ENCODE peak calls at places on chromosomes 2 and 18, in six cellular contexts. One of them, this sample, is unnamed.

GRCh38 chr2:145910416-145910815 is 1390.5 kb upstream of the ZEB2 start:
- DNase-seq in GM12865: peak
- DNase-seq in AG04450: no peak
- DNase-seq in astrocyte of the spinal cord: no peak
- DNase-seq in heart right ventricle: no peak
- DNase-seq in GM12878: peak
- DNase-seq in this sample: no peak

GRCh38 chr2:223759569-223760430 is 77.6 kb downstream of the AP1S3 start:
- DNase-seq in GM12878: no peak
- DNase-seq in GM12865: no peak
- DNase-seq in AG04450: no peak
- DNase-seq in heart right ventricle: no peak
- DNase-seq in astrocyte of the spinal cord: peak
- DNase-seq in this sample: no peak

GRCh38 chr2:190359896-190360376 is 16.5 kb downstream of the INPP1 start:
- DNase-seq in heart right ventricle: peak
- DNase-seq in astrocyte of the spinal cord: peak
- DNase-seq in AG04450: peak
- DNase-seq in GM12865: peak
- DNase-seq in GM12878: no peak
- DNase-seq in this sample: no peak

GRCh38 chr2:37397166-37397565 is 52.7 kb downstream of the QPCT start:
- DNase-seq in heart right ventricle: no peak
- DNase-seq in astrocyte of the spinal cord: no peak
- DNase-seq in GM12878: no peak
- DNase-seq in GM12865: no peak
- DNase-seq in AG04450: no peak
- DNase-seq in this sample: no peak

GRCh38 chr2:102367331-102367971 is 11.9 kb downstream of the IL18R1 start:
- DNase-seq in GM12865: peak
- DNase-seq in AG04450: no peak
- DNase-seq in heart right ventricle: no peak
- DNase-seq in GM12878: peak
- DNase-seq in astrocyte of the spinal cord: no peak
- DNase-seq in this sample: no peak

GRCh38 chr2:71528749-71529148 is 75.4 kb downstream of the DYSF start:
- DNase-seq in AG04450: no peak
- DNase-seq in astrocyte of the spinal cord: no peak
- DNase-seq in GM12878: no peak
- DNase-seq in GM12865: no peak
- DNase-seq in heart right ventricle: no peak
- DNase-seq in this sample: no peak

GRCh38 chr2:79191081-79191480 is 31.5 kb upstream of the REG3A start:
- DNase-seq in GM12878: no peak
- DNase-seq in astrocyte of the spinal cord: no peak
- DNase-seq in heart right ventricle: no peak
- DNase-seq in GM12865: no peak
- DNase-seq in AG04450: no peak
- DNase-seq in this sample: no peak

GRCh38 chr2:128293426-128293755 is 25.3 kb downstream of the HS6ST1 start:
- DNase-seq in heart right ventricle: no peak
- DNase-seq in GM12878: no peak
- DNase-seq in GM12865: no peak
- DNase-seq in AG04450: no peak
- DNase-seq in astrocyte of the spinal cord: no peak
- DNase-seq in this sample: no peak

GRCh38 chr2:3635171-3636008 is 22.6 kb upstream of the ALLC start:
- DNase-seq in AG04450: no peak
- DNase-seq in GM12878: no peak
- DNase-seq in astrocyte of the spinal cord: no peak
- DNase-seq in GM12865: no peak
- DNase-seq in heart right ventricle: peak
- DNase-seq in this sample: no peak

GRCh38 chr2:40016151-40016885 is 237.3 kb upstream of the THUMPD2 start:
- DNase-seq in GM12865: no peak
- DNase-seq in GM12878: no peak
- DNase-seq in AG04450: no peak
- DNase-seq in astrocyte of the spinal cord: no peak
- DNase-seq in heart right ventricle: no peak
- DNase-seq in this sample: no peak

GRCh38 chr2:20523053-20523452 is 76.2 kb downstream of the RHOB start:
- DNase-seq in AG04450: no peak
- DNase-seq in GM12878: no peak
- DNase-seq in heart right ventricle: no peak
- DNase-seq in GM12865: no peak
- DNase-seq in astrocyte of the spinal cord: no peak
- DNase-seq in this sample: no peak

GRCh38 chr2:235663877-235664276 is 170.0 kb downstream of the AGAP1 start:
- DNase-seq in heart right ventricle: no peak
- DNase-seq in GM12878: no peak
- DNase-seq in AG04450: no peak
- DNase-seq in astrocyte of the spinal cord: no peak
- DNase-seq in GM12865: no peak
- DNase-seq in this sample: no peak

GRCh38 chr2:239285071-239285931 is 115.5 kb downstream of the HDAC4 start:
- DNase-seq in GM12878: no peak
- DNase-seq in astrocyte of the spinal cord: no peak
- DNase-seq in AG04450: no peak
- DNase-seq in GM12865: peak
- DNase-seq in heart right ventricle: no peak
- DNase-seq in this sample: no peak

GRCh38 chr18:1751249-1751648 is 820.1 kb downstream of the METTL4 start:
- DNase-seq in GM12865: no peak
- DNase-seq in heart right ventricle: no peak
- DNase-seq in astrocyte of the spinal cord: no peak
- DNase-seq in AG04450: no peak
- DNase-seq in GM12878: no peak
- DNase-seq in this sample: no peak
- TF ChIP-seq CTCF in GM12865: no peak
- TF ChIP-seq CTCF in heart right ventricle: no peak
- TF ChIP-seq CTCF in astrocyte of the spinal cord: no peak
- TF ChIP-seq CTCF in AG04450: no peak
- TF ChIP-seq CTCF in GM12878: no peak
- TF ChIP-seq CTCF in this sample: no peak

GRCh38 chr2:209422191-209422754 is 1.6 kb upstream of the MAP2 start:
- DNase-seq in GM12865: no peak
- DNase-seq in GM12878: no peak
- DNase-seq in AG04450: no peak
- DNase-seq in heart right ventricle: no peak
- DNase-seq in astrocyte of the spinal cord: no peak
- DNase-seq in this sample: no peak

GRCh38 chr2:209425082-209426071 is 1.5 kb downstream of the MAP2 start:
- DNase-seq in GM12878: no peak
- DNase-seq in AG04450: no peak
- DNase-seq in heart right ventricle: peak
- DNase-seq in GM12865: peak
- DNase-seq in astrocyte of the spinal cord: peak
- DNase-seq in this sample: peak

GRCh38 chr2:209426432-209426831 is 2.6 kb downstream of the MAP2 start:
- DNase-seq in astrocyte of the spinal cord: peak
- DNase-seq in AG04450: no peak
- DNase-seq in GM12865: no peak
- DNase-seq in GM12878: no peak
- DNase-seq in heart right ventricle: no peak
- DNase-seq in this sample: no peak

DNA sequence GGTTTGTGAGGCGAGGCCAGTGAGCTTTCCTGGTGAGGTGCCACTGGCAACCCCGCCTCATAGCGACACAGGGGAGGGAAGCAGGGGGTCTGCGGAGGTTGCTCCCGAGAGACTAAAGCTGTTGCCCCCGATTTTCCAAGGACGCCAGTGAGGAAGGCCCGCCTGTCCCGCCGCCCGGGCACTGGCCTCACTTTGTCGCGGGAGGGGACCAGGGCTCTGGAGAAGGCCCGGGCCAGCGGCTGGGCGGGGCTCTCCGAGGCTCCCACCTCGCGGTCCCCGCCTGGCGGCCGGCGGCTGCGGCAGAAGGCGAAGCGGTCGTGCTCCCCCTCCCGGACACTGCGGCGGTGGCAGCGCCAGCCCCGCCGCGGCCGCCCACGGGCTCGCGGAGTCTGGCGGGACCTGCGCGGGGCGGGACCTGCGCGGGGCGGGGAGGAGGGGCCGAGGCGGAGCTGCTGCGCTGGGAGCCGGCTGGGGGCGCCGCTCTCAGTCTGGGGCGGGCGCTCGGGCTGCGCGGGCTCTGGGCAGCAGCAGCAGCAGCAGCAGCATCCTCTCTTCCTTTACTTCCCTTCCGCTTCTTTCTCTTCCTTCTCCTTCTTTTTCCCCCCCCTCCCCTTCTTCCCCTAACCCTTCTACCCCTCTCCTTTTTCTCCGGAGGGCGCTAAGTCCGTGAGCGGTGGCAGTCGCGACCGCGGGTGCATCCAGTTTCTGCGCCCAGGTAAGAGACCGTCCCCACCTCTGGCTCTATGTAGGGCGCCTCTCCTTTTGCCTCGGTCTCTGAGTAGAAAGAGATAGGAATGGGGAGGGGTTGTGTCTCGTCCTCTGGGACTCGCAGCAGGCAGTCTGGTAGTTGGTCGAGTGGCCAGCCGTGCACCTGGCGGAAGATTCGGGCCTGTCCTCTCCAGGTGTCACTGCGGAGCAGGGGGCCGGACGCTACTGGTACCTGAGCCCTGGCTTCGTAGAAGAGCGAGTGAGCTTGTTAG is at the start of gene MAP2:
- DNase-seq in heart right ventricle: peak
- DNase-seq in AG04450: peak
- DNase-seq in GM12865: peak
- DNase-seq in astrocyte of the spinal cord: peak
- DNase-seq in GM12878: no peak
- DNase-seq in this sample: peak
- TF ChIP-seq CTCF in heart right ventricle: peak
- TF ChIP-seq CTCF in AG04450: peak
- TF ChIP-seq CTCF in GM12865: peak
- TF ChIP-seq CTCF in astrocyte of the spinal cord: peak
- TF ChIP-seq CTCF in GM12878: peak
- TF ChIP-seq CTCF in this sample: peak

GRCh38 chr2:125471963-125472362 is 1184.0 kb upstream of the GYPC start:
- DNase-seq in astrocyte of the spinal cord: no peak
- DNase-seq in GM12878: no peak
- DNase-seq in heart right ventricle: no peak
- DNase-seq in AG04450: peak
- DNase-seq in GM12865: peak
- DNase-seq in this sample: no peak
- TF ChIP-seq CTCF in astrocyte of the spinal cord: peak
- TF ChIP-seq CTCF in GM12878: peak
- TF ChIP-seq CTCF in heart right ventricle: no peak
- TF ChIP-seq CTCF in AG04450: peak
- TF ChIP-seq CTCF in GM12865: peak
- TF ChIP-seq CTCF in this sample: peak

GRCh38 chr18:55475467-55475866 is 112.5 kb downstream of the TCF4 start:
- DNase-seq in GM12865: no peak
- DNase-seq in GM12878: no peak
- DNase-seq in AG04450: no peak
- DNase-seq in heart right ventricle: no peak
- DNase-seq in astrocyte of the spinal cord: no peak
- DNase-seq in this sample: no peak

GRCh38 chr18:55478301-55478660 is 109.7 kb downstream of the TCF4 start:
- DNase-seq in astrocyte of the spinal cord: peak
- DNase-seq in GM12878: no peak
- DNase-seq in AG04450: no peak
- DNase-seq in GM12865: no peak
- DNase-seq in heart right ventricle: no peak
- DNase-seq in this sample: no peak

GRCh38 chr18:55475916-55476315 is 112.1 kb downstream of the TCF4 start:
- DNase-seq in GM12878: no peak
- DNase-seq in AG04450: no peak
- DNase-seq in heart right ventricle: no peak
- DNase-seq in astrocyte of the spinal cord: no peak
- DNase-seq in GM12865: no peak
- DNase-seq in this sample: no peak

GRCh38 chr18:55479656-55480420 is 108.2 kb downstream of the TCF4 start:
- DNase-seq in astrocyte of the spinal cord: no peak
- DNase-seq in GM12865: no peak
- DNase-seq in heart right ventricle: no peak
- DNase-seq in GM12878: no peak
- DNase-seq in AG04450: no peak
- DNase-seq in this sample: no peak

DNA sequence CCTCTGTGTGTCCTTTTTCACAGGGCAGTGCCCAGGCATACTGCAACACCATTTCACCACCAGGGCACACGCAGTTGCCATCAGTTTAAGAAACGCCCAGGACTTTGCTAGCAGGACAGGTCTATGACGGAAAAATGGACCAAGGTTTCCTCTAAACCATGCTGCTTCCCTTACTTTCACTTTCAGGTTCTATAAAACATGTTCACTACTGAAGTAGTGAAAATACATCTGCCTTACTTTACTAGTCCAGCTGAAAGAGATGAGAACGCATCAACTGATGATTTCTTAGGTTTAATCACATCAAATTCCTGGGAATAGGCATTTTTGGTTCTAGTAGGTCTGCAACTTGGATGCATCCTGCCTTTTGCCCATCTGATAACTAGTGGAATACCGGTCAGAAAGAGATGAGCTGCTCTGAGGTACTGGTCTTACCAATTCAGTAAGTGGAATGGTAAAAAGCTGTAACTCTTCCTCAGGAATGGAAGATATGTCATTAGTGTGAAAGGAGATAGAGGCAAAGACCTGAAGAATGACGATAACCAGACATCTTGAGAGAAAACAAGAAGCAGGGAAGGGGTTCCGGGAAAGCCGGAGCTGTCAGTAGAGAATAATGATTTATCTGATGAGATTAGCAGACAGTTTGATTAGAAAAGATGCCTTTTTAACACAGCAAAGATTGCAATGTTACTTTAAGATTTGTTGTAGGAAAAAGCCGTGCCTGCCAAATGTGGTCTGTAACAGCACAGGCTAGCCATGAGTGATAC is 110.3 kb downstream of the TCF4 start:
- DNase-seq in AG04450: no peak
- DNase-seq in astrocyte of the spinal cord: peak
- DNase-seq in GM12878: peak
- DNase-seq in GM12865: peak
- DNase-seq in heart right ventricle: no peak
- DNase-seq in this sample: no peak
- TF ChIP-seq CTCF in AG04450: peak
- TF ChIP-seq CTCF in astrocyte of the spinal cord: peak
- TF ChIP-seq CTCF in GM12878: no peak
- TF ChIP-seq CTCF in GM12865: peak
- TF ChIP-seq CTCF in heart right ventricle: no peak
- TF ChIP-seq CTCF in this sample: no peak

GRCh38 chr18:7592305-7593071 is 25.4 kb downstream of the PTPRM start:
- DNase-seq in GM12878: no peak
- DNase-seq in GM12865: no peak
- DNase-seq in heart right ventricle: no peak
- DNase-seq in astrocyte of the spinal cord: no peak
- DNase-seq in AG04450: no peak
- DNase-seq in this sample: no peak
- TF ChIP-seq CTCF in GM12878: no peak
- TF ChIP-seq CTCF in GM12865: no peak
- TF ChIP-seq CTCF in heart right ventricle: no peak
- TF ChIP-seq CTCF in astrocyte of the spinal cord: no peak
- TF ChIP-seq CTCF in AG04450: no peak
- TF ChIP-seq CTCF in this sample: no peak